ENCODE peak calls at places on chromosomes 13 and 19, in nine cellular contexts. B is esophagus squamous epithelium, H is astrocyte of the spinal cord, L is endothelial cell of umbilical vein, T is cardiac fibroblast, R is right lobe of liver, V is body of pancreas, E is tibial artery, M is retinal pigment epithelial cell. Z is an unnamed sample.

GRCh38 chr13:77580748-77581147 is 45.2 kb downstream of the SCEL start:
- DNase-seq in B (no peak), H (no peak), L (no peak), T (no peak), R (no peak), V (no peak), E (no peak), M (no peak), Z (no peak)

GRCh38 chr19:45152504-45153338 is 8.1 kb downstream of the NKPD1 start:
- DNase-seq in B (no peak), H (peak; percentile 24), L (peak; percentile 48), T (peak; percentile 66), R (no peak), V (peak; percentile 32), E (no peak), M (no peak), Z (peak; percentile 48)

GRCh38 chr19:19633711-19634515 is 5.9 kb upstream of the LPAR2 start:
- DNase-seq in B (no peak), H (no peak), L (no peak), T (no peak), R (no peak), V (no peak), E (no peak), M (no peak), Z (no peak)

GRCh38 chr13:20006206-20006605 is 47.7 kb downstream of the ZMYM2 start:
- DNase-seq in B (no peak), H (peak; percentile 50), L (peak; percentile 28), T (no peak), R (no peak), V (no peak), E (no peak), M (no peak), Z (no peak)

GRCh38 chr19:47480658-47481057 is 3.4 kb downstream of the KPTN start:
- DNase-seq in B (no peak), H (no peak), L (no peak), T (no peak), R (no peak), V (no peak), E (no peak), M (no peak), Z (no peak)

GRCh38 chr19:18257503-18258470 is 16.5 kb downstream of the IQCN start:
- DNase-seq in B (no peak), H (no peak), L (no peak), T (no peak), R (no peak), V (no peak), E (no peak), M (no peak), Z (no peak)

GRCh38 chr19:34319230-34319585 is 45.8 kb upstream of the GPI start:
- DNase-seq in B (no peak), H (no peak), L (no peak), T (no peak), R (no peak), V (no peak), E (no peak), M (no peak), Z (peak; percentile 85)

GRCh38 chr19:10286803-10287737 is at the start of gene ICAM4:
- DNase-seq in B (no peak), H (no peak), L (peak; percentile 49), T (peak; percentile 75), R (peak; percentile 84), V (no peak), E (peak; percentile 54), M (no peak), Z (peak; percentile 21)

GRCh38 chr19:29487432-29487831 is 38.4 kb upstream of the VSTM2B start:
- DNase-seq in B (no peak), H (no peak), L (no peak), T (no peak), R (no peak), V (no peak), E (no peak), M (no peak), Z (no peak)

GRCh38 chr19:35666251-35666913 is at the start of gene UPK1A:
- DNase-seq in B (no peak), H (no peak), L (no peak), T (no peak), R (no peak), V (no peak), E (no peak), M (no peak), Z (no peak)

GRCh38 chr13:74683411-74683810 is 549.2 kb upstream of the KLF12 start:
- DNase-seq in B (no peak), H (no peak), L (peak; percentile 19), T (peak; percentile 17), R (no peak), V (no peak), E (no peak), M (no peak), Z (peak; percentile 59)

GRCh38 chr19:9075064-9075964 is 11.5 kb upstream of the OR1M1 start:
- DNase-seq in B (peak; percentile 3), H (peak; percentile 98), L (peak; percentile 94), T (peak; percentile 96), R (peak; percentile 47), V (peak; percentile 70), E (peak; percentile 27), M (peak; percentile 97), Z (peak; percentile 98)

DNA sequence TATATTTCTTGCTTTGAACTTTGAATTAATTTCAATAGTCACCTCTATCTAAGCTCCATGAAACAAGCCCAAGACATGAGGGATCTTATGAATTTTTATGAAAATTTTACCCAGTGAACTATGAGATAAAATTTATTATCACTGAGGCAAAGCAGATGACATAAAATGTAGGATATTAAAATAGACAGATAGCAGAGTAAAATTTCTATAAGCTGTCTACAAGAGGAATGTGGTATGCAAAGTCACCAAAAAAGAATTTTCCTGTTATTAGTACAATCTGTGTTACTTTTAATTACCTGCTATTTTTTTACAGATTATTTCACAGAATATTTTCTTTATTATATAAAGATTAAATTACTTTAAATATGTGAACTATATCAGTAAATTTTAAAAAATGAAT is 2312.6 kb downstream of the PCDH9 start:
- DNase-seq in B (no peak), H (no peak), L (no peak), T (no peak), R (no peak), V (no peak), E (no peak), M (no peak), Z (no peak)
- TF ChIP-seq CTCF in B (no peak), H (no peak), L (no peak), T (no peak), R (no peak), V (no peak), E (no peak), M (no peak), Z (no peak)

GRCh38 chr13:33349996-33350826 is 64.7 kb upstream of the STARD13 start:
- DNase-seq in B (no peak), H (peak; percentile 39), L (peak; percentile 49), T (peak; percentile 56), R (peak; percentile 40), V (peak; percentile 61), E (peak; percentile 59), M (no peak), Z (peak; percentile 38)
- H3K4me3 ChIP-seq in B (peak overlapping the region; percentile 78), H (peak overlapping the region; percentile 73), L (peak overlapping the region; percentile 86), T (peak overlapping the region; percentile 76), R (peak overlapping the region; percentile 47), V (peak overlapping the region; percentile 75), E (peak overlapping the region; percentile 82), M (peak overlapping the region; percentile 57), Z (peak overlapping the region; percentile 55)

GRCh38 chr13:100024023-100024422 is 42.4 kb downstream of the ZIC2 start:
- DNase-seq in B (no peak), H (no peak), L (no peak), T (no peak), R (no peak), V (no peak), E (no peak), M (no peak), Z (no peak)

GRCh38 chr13:100029930-100030329 is 48.3 kb downstream of the ZIC2 start:
- DNase-seq in B (no peak), H (no peak), L (no peak), T (no peak), R (no peak), V (no peak), E (no peak), M (no peak), Z (no peak)
- TF ChIP-seq CTCF in B (no peak), H (no peak), L (no peak), T (no peak), R (no peak), V (no peak), E (no peak), M (no peak), Z (no peak)

GRCh38 chr13:111472083-111472482 is 151.6 kb downstream of the TEX29 start:
- DNase-seq in B (no peak), H (no peak), L (no peak), T (no peak), R (no peak), V (no peak), E (no peak), M (no peak), Z (no peak)
- H3K4me3 ChIP-seq in B (no peak overlapping the region), H (no peak overlapping the region), L (no peak overlapping the region), T (no peak overlapping the region), R (no peak overlapping the region), V (no peak overlapping the region), E (no peak overlapping the region), M (no peak overlapping the region), Z (no peak overlapping the region)

Z was measured in epithelial cell of esophagus.